ENCODE peak calls at places on chromosome 18, in eight cellular contexts. X, Z, W, M, L, E, V and Y are unnamed samples.

GRCh38 chr18:58937204-58937603 is 72.5 kb downstream of the ZNF532 start:
- DNase-seq in Z (no peak), M (no peak), X (no peak), W (peak), L (no peak), V (peak), E (no peak), Y (no peak)

GRCh38 chr18:47334966-47335365 is 83.5 kb upstream of the SKOR2 start:
- DNase-seq in Z (no peak), L (no peak), E (no peak), V (no peak), W (no peak), X (no peak), M (no peak), Y (no peak)

GRCh38 chr18:12476955-12477354 is 69.2 kb downstream of the PRELID3A start:
- DNase-seq in V (no peak), Z (no peak), X (no peak), E (no peak), M (no peak), W (no peak), L (no peak), Y (no peak)

GRCh38 chr18:57075716-57076400 is 71.0 kb upstream of the BOD1L2 start:
- DNase-seq in X (no peak), W (no peak), E (no peak), L (no peak), M (no peak), Z (no peak), V (no peak), Y (no peak)

GRCh38 chr18:63540131-63540530 is 2.0 kb upstream of the SERPINB12 start:
- DNase-seq in X (no peak), Z (no peak), M (no peak), L (no peak), W (peak), V (no peak), E (no peak), Y (no peak)

GRCh38 chr18:63907649-63908048 is at the start of gene SERPINB10:
- DNase-seq in M (no peak), W (no peak), L (no peak), V (no peak), X (no peak), E (no peak), Z (no peak), Y (no peak)

GRCh38 chr18:46867471-46868170 is 49.7 kb downstream of the PIAS2 start:
- DNase-seq in X (no peak), M (no peak), L (no peak), W (no peak), V (no peak), E (no peak), Z (no peak), Y (no peak)

GRCh38 chr18:76568726-76569125 is 73.7 kb upstream of the ZNF516 start:
- DNase-seq in V (no peak), M (no peak), X (no peak), W (no peak), E (no peak), L (no peak), Z (no peak), Y (no peak)

GRCh38 chr18:44594779-44595467 is 85.8 kb upstream of the SETBP1 start:
- DNase-seq in X (no peak), W (peak), V (peak), L (no peak), E (no peak), M (no peak), Z (no peak), Y (no peak)

GRCh38 chr18:58495634-58496033 is 133.3 kb downstream of the ALPK2 start:
- DNase-seq in M (no peak), E (no peak), W (no peak), Z (no peak), L (no peak), X (no peak), V (no peak), Y (no peak)

GRCh38 chr18:24043403-24043802 is 28.8 kb downstream of the TTC39C start:
- DNase-seq in X (no peak), V (no peak), M (no peak), Z (no peak), L (no peak), W (no peak), E (no peak), Y (no peak)

GRCh38 chr18:37450434-37451133 is 115.0 kb downstream of the CELF4 start:
- DNase-seq in V (no peak), X (no peak), Z (peak), W (peak), M (no peak), E (no peak), L (no peak), Y (peak)

GRCh38 chr18:36580266-36580665 is 248.5 kb downstream of the TPGS2 start:
- DNase-seq in V (no peak), E (peak), Z (no peak), X (no peak), M (no peak), L (peak), W (peak), Y (peak)

GRCh38 chr18:32919799-32920198 is 147.0 kb upstream of the KLHL14 start:
- DNase-seq in V (no peak), E (no peak), M (peak), W (no peak), Z (peak), X (no peak), L (no peak), Y (no peak)

GRCh38 chr18:39571511-39571910 is 2005.9 kb upstream of the CELF4 start:
- DNase-seq in L (no peak), V (peak), Z (peak), X (no peak), W (peak), E (no peak), M (no peak), Y (no peak)

GRCh38 chr18:44396550-44396949 is 284.1 kb upstream of the SETBP1 start:
- DNase-seq in W (no peak), E (no peak), Z (no peak), L (no peak), V (no peak), M (no peak), X (no peak), Y (no peak)

GRCh38 chr18:39753178-39753577 is 2187.6 kb upstream of the CELF4 start:
- DNase-seq in M (no peak), V (no peak), W (no peak), E (no peak), X (no peak), L (no peak), Z (no peak), Y (no peak)

GRCh38 chr18:32138332-32138731 is 46.7 kb downstream of the RNF138 start:
- DNase-seq in M (no peak), X (no peak), L (no peak), V (no peak), E (no peak), Z (no peak), W (no peak), Y (no peak)

GRCh38 chr18:6219116-6219717 is 195.5 kb downstream of the L3MBTL4 start:
- DNase-seq in L (no peak), W (peak), E (no peak), Z (peak), X (no peak), M (no peak), V (peak), Y (peak)

GRCh38 chr18:777021-777420 is 35.0 kb downstream of the YES1 start:
- DNase-seq in L (no peak), E (no peak), M (no peak), W (peak), V (peak), Z (no peak), X (no peak), Y (no peak)

GRCh38 chr18:80252136-80252535 is 4.8 kb upstream of the PARD6G start:
- DNase-seq in V (no peak), W (peak), L (no peak), E (no peak), X (no peak), Z (no peak), M (no peak), Y (no peak)

GRCh38 chr18:79740741-79741700 is 56.7 kb upstream of the KCNG2 start:
- DNase-seq in M (no peak), L (no peak), Z (no peak), X (peak), E (no peak), V (no peak), W (no peak), Y (no peak)

GRCh38 chr18:77203851-77204250 is 45.8 kb upstream of the GALR1 start:
- DNase-seq in E (no peak), M (no peak), Z (no peak), L (no peak), V (no peak), X (no peak), W (no peak), Y (no peak)

GRCh38 chr18:58715540-58715939 is 44.3 kb downstream of the MALT1 start:
- DNase-seq in W (no peak), E (no peak), L (no peak), M (no peak), Z (no peak), V (no peak), X (no peak), Y (no peak)

GRCh38 chr18:13437801-13438506 is 219.4 kb downstream of the LDLRAD4 start:
- DNase-seq in E (no peak), W (no peak), X (no peak), M (peak), L (peak), V (no peak), Z (no peak), Y (no peak)

GRCh38 chr18:74459877-74460276 is 2.8 kb upstream of the DIPK1C start:
- DNase-seq in M (no peak), L (no peak), V (no peak), W (no peak), E (no peak), Z (no peak), X (no peak), Y (no peak)

GRCh38 chr18:22349966-22350365 is 67.7 kb downstream of the CTAGE1 start:
- DNase-seq in E (no peak), L (no peak), X (no peak), Z (no peak), W (no peak), V (peak), M (no peak), Y (no peak)

GRCh38 chr18:22355069-22355468 is 62.6 kb downstream of the CTAGE1 start:
- DNase-seq in E (no peak), W (no peak), Z (no peak), M (no peak), L (no peak), X (no peak), V (no peak), Y (no peak)

GRCh38 chr18:22355598-22355997 is 62.1 kb downstream of the CTAGE1 start:
- DNase-seq in M (no peak), V (no peak), X (no peak), L (no peak), W (no peak), Z (no peak), E (no peak), Y (no peak)
- H3K27ac ChIP-seq in M (no peak), V (no peak), X (peak), L (no peak), W (no peak), Z (no peak), E (no peak), Y (no peak)

GRCh38 chr18:69944434-69944833 is 3.2 kb downstream of the CD226 start:
- DNase-seq in V (no peak), M (no peak), W (no peak), Z (no peak), E (no peak), X (no peak), L (no peak), Y (no peak)
- TF ChIP-seq POLR2A in V (no peak), M (no peak), W (no peak), Z (no peak), E (no peak), X (no peak), L (no peak), Y (no peak)

GRCh38 chr18:8176105-8176504 is 433.1 kb upstream of the RAB12 start:
- DNase-seq in L (no peak), E (no peak), M (no peak), V (no peak), Z (no peak), W (peak), X (no peak), Y (peak)
- TF ChIP-seq CTCF in L (no peak), E (no peak), M (no peak), V (no peak), Z (no peak), W (no peak), X (no peak), Y (no peak)

GRCh38 chr18:35489913-35490490 is 7.8 kb downstream of the INO80C start:
- DNase-seq in M (peak), Z (no peak), W (no peak), L (no peak), X (no peak), E (no peak), V (peak), Y (no peak)

GRCh38 chr18:35491689-35492077 is 6.1 kb downstream of the INO80C start:
- DNase-seq in W (no peak), E (no peak), Z (no peak), V (peak), X (no peak), M (no peak), L (no peak), Y (no peak)

GRCh38 chr18:35494281-35494825 is 3.4 kb downstream of the INO80C start:
- DNase-seq in Z (no peak), E (no peak), M (no peak), L (no peak), W (no peak), X (no peak), V (no peak), Y (no peak)

GRCh38 chr18:35495821-35496368 is 1.9 kb downstream of the INO80C start:
- DNase-seq in W (peak), X (no peak), E (no peak), L (no peak), V (no peak), M (no peak), Z (no peak), Y (no peak)

GRCh38 chr18:35490894-35491688 is 6.7 kb downstream of the INO80C start:
- DNase-seq in M (no peak), Z (no peak), X (no peak), W (no peak), E (no peak), L (no peak), V (no peak), Y (no peak)
- H3K27ac ChIP-seq in M (no peak), Z (no peak), X (peak), W (no peak), E (no peak), L (no peak), V (peak), Y (no peak)

GRCh38 chr18:49560277-49561126 is 1.4 kb upstream of the LIPG start:
- DNase-seq in E (no peak), Z (peak), M (peak), V (peak), L (no peak), X (no peak), W (no peak), Y (peak)

GRCh38 chr18:49562481-49563129 is 748 bp downstream of the LIPG start:
- DNase-seq in Z (no peak), X (no peak), E (no peak), M (peak), V (peak), W (no peak), L (no peak), Y (peak)

GRCh38 chr18:49561127-49561376 is 805 bp upstream of the LIPG start:
- DNase-seq in E (no peak), M (no peak), L (no peak), V (peak), X (no peak), W (no peak), Z (no peak), Y (peak)

GRCh38 chr18:49563130-49563540 is 1.3 kb downstream of the LIPG start:
- DNase-seq in M (no peak), Z (no peak), E (no peak), X (no peak), L (no peak), W (no peak), V (peak), Y (peak)

DNA sequence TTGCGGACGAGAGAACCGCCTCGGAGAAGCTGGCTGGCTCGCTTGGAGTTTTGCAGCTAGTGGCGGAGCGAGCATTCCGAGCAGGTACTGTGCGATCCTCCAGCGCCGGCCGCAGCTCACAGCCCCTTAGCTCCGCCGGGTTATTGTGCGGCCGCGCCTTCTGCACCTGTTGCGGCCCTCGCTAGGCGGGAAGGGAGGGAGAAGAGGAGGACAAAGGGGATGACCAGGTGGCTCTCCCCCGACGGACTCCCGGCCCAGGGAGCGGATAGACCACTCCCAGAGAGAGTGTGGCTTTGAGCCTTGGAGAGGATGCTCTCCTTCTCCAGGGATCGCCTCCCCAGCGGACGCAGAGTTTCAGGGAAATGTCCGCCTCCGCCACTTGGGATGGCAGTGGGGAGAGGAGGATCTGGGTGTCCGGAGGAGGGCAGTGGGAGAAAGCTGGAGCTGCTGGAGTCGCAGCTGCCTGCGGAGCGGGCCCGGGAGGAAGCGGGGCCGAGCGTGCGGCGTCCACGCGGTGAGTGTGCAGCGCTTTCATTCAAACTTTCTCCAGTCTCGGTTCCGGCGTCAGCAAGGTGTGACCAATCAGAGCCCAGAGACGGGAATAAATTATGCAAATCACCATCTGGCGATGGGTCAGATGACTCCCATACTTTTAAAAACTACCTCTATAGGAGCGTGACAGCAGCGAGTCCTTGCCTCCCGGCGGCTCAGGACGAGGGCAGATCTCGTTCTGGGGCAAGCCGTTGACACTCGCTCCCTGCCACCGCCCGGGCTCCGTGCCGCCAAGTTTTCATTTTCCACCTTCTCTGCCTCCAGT is at the start of gene LIPG:
- DNase-seq in M (peak), X (no peak), W (peak), Z (peak), V (peak), E (no peak), L (peak), Y (peak)
- TF ChIP-seq POLR2A in M (peak), X (no peak), W (no peak), Z (no peak), V (peak), E (no peak), L (no peak), Y (no peak)